ENCODE peak calls at places on chromosomes 2 and 18, in four cellular contexts. G is HepG2, Z is mucosa of descending colon, N is heart left ventricle. Y is an unnamed sample. For H3K4me1, the result is how much of the 10 kb centered on the place peaks cover.

GRCh38 chr18:24734058-24734457 is 273.6 kb downstream of the HRH4 start:
- ATAC-seq in G (peak), Z (peak), N (peak), Y (no peak)

GRCh38 chr18:48308027-48308635 is 101.1 kb downstream of the ZBTB7C start:
- ATAC-seq in G (no peak), Z (peak), N (no peak), Y (no peak)

GRCh38 chr2:160367887-160368286 is 125.7 kb downstream of the RBMS1 start:
- ATAC-seq in G (no peak), Z (peak), N (peak), Y (no peak)

GRCh38 chr18:7812431-7813063 is 245.4 kb downstream of the PTPRM start:
- ATAC-seq in G (peak), Z (no peak), N (peak), Y (peak)

GRCh38 chr2:28287261-28287915 is 105.3 kb upstream of the FOSL2 start:
- ATAC-seq in G (no peak), Z (peak), N (no peak), Y (no peak)

GRCh38 chr2:216617159-216617815 is 15.9 kb upstream of the IGFBP2 start:
- ATAC-seq in G (no peak), Z (no peak), N (no peak), Y (no peak)

GRCh38 chr2:199646439-199646838 is 188.7 kb upstream of the SATB2 start:
- ATAC-seq in G (no peak), Z (no peak), N (no peak), Y (no peak)

GRCh38 chr18:49723648-49724180 is 89.6 kb downstream of the ACAA2 start:
- ATAC-seq in G (peak), Z (peak), N (peak), Y (no peak)

GRCh38 chr2:208686665-208687064 is 280.1 kb downstream of the PTH2R start:
- ATAC-seq in G (no peak), Z (no peak), N (no peak), Y (no peak)

GRCh38 chr2:46135936-46136335 is 161.3 kb upstream of the EPAS1 start:
- ATAC-seq in G (no peak), Z (no peak), N (peak), Y (peak)

GRCh38 chr2:172513935-172514586 is 41.8 kb upstream of the PDK1 start:
- ATAC-seq in G (peak), Z (peak), N (peak), Y (no peak)

GRCh38 chr2:138059967-138060635 is 95.8 kb downstream of the HNMT start:
- ATAC-seq in G (no peak), Z (no peak), N (peak), Y (peak)

GRCh38 chr2:118433566-118433965 is 345.3 kb downstream of the INSIG2 start:
- ATAC-seq in G (no peak), Z (no peak), N (no peak), Y (no peak)

GRCh38 chr2:86393521-86394490 is 47.4 kb upstream of the KDM3A start:
- ATAC-seq in G (no peak), Z (peak), N (peak), Y (no peak)

GRCh38 chr2:190596998-190597397 is 51.9 kb upstream of the NAB1 start:
- ATAC-seq in G (no peak), Z (no peak), N (peak), Y (no peak)

GRCh38 chr2:47708801-47709499 is 74.0 kb upstream of the MSH6 start:
- ATAC-seq in G (no peak), Z (no peak), N (no peak), Y (no peak)

GRCh38 chr18:67935638-67936037 is 419.1 kb upstream of the DSEL start:
- ATAC-seq in G (no peak), Z (no peak), N (no peak), Y (no peak)

GRCh38 chr2:19688059-19688458 is 213.7 kb downstream of the TTC32 start:
- ATAC-seq in G (no peak), Z (no peak), N (peak), Y (no peak)

GRCh38 chr18:6406075-6406909 is 8.4 kb downstream of the L3MBTL4 start:
- ATAC-seq in G (peak), Z (peak), N (peak), Y (peak)

GRCh38 chr2:125086313-125087184 is 1061.5 kb downstream of the CNTNAP5 start:
- ATAC-seq in G (peak), Z (peak), N (no peak), Y (no peak)

GRCh38 chr18:58928401-58928800 is 63.7 kb downstream of the ZNF532 start:
- ATAC-seq in G (no peak), Z (no peak), N (peak), Y (no peak)

GRCh38 chr2:185990861-185991525 is 252.4 kb downstream of the FSIP2 start:
- ATAC-seq in G (peak), Z (peak), N (no peak), Y (no peak)

GRCh38 chr18:666177-666576 is 8.7 kb downstream of the TYMS start:
- ATAC-seq in G (peak), Z (peak), N (no peak), Y (no peak)

GRCh38 chr2:25178976-25179375 is 10.6 kb upstream of the POMC start:
- ATAC-seq in G (no peak), Z (no peak), N (no peak), Y (no peak)

GRCh38 chr2:9668686-9669338 is 38.0 kb upstream of the YWHAQ start:
- ATAC-seq in G (peak), Z (no peak), N (peak), Y (no peak)

GRCh38 chr18:21664069-21664468 is 40.5 kb downstream of the ABHD3 start:
- ATAC-seq in G (peak), Z (peak), N (no peak), Y (no peak)

GRCh38 chr2:36807223-36807886 is 110.8 kb downstream of the VIT start:
- ATAC-seq in G (no peak), Z (peak), N (no peak), Y (no peak)

GRCh38 chr2:157789161-157789720 is 86.9 kb downstream of the ACVR1 start:
- ATAC-seq in G (no peak), Z (no peak), N (peak), Y (no peak)

GRCh38 chr2:220279372-220279771 is 651.9 kb downstream of the SLC4A3 start:
- ATAC-seq in G (no peak), Z (no peak), N (no peak), Y (no peak)

GRCh38 chr2:175111200-175111657 is 56.8 kb downstream of the ATF2 start:
- ATAC-seq in G (peak), Z (peak), N (no peak), Y (no peak)

GRCh38 chr2:36811071-36811470 is 114.6 kb downstream of the VIT start:
- ATAC-seq in G (no peak), Z (no peak), N (no peak), Y (no peak)

GRCh38 chr2:26067980-26068507 is 34.2 kb downstream of the RAB10 start:
- ATAC-seq in G (no peak), Z (no peak), N (no peak), Y (no peak)

GRCh38 chr2:6832556-6832955 is 33.2 kb downstream of the CMPK2 start:
- ATAC-seq in G (no peak), Z (no peak), N (no peak), Y (no peak)

GRCh38 chr2:132719480-132719879 is 49.5 kb upstream of the LYPD1 start:
- ATAC-seq in G (no peak), Z (no peak), N (no peak), Y (no peak)

GRCh38 chr2:154449951-154450658 is 248.4 kb upstream of the KCNJ3 start:
- ATAC-seq in G (peak), Z (no peak), N (no peak), Y (no peak)

GRCh38 chr18:28109781-28110460 is 67.0 kb downstream of the CDH2 start:
- ATAC-seq in G (no peak), Z (no peak), N (no peak), Y (no peak)

DNA sequence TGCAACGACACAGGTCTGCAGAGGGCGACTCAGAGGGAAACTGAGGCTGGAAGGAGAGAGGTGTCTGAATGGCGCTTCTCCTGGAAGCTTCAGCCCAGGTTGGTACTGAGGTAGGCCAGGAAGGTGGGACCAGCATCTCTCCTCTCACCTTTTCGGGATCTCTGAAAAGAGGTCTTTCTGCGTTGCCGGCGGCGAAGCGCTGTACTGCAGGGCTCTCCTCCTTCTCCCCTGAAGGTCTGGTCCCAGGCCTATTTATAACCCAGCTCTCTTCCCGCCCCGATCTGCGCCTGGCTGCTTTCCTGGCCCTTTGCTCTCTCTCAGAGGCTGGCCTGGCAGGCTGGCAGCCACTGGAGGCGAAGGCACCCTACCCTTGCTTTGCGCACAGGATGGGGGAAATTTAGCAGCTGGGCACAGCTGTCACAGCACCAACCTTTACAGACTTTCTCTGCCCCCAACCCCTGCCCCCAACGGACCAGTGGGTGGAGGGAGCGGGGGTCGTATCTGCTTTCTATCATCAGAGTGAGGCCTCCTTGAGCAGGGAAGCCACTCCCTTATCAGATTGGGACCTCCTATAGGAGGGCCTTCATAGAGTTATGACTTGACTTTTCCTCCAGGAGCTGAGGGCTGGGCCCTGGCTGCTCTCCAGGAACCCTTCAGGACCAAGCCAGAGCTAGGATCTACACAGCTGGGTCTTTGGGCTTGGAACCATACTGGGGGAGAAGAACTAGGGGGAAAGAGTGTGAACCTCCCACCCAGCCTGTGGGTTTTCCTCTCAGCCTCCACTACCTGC is 1.1 kb downstream of the DYSF start:
- ATAC-seq in G (no peak), Z (peak), N (peak), Y (peak)
- H3K4me1 ChIP-seq in G (under half), Z (under half), N (half or more), Y (under half)

GRCh38 chr2:55840460-55840859 is 83.1 kb downstream of the EFEMP1 start:
- ATAC-seq in G (no peak), Z (no peak), N (no peak), Y (no peak)

GRCh38 chr2:55839182-55839819 is 84.3 kb downstream of the EFEMP1 start:
- ATAC-seq in G (peak), Z (peak), N (peak), Y (no peak)

GRCh38 chr2:55843096-55843991 is 80.2 kb downstream of the EFEMP1 start:
- ATAC-seq in G (peak), Z (peak), N (no peak), Y (peak)

GRCh38 chr2:55843992-55844345 is 79.6 kb downstream of the EFEMP1 start:
- ATAC-seq in G (no peak), Z (no peak), N (no peak), Y (no peak)

DNA sequence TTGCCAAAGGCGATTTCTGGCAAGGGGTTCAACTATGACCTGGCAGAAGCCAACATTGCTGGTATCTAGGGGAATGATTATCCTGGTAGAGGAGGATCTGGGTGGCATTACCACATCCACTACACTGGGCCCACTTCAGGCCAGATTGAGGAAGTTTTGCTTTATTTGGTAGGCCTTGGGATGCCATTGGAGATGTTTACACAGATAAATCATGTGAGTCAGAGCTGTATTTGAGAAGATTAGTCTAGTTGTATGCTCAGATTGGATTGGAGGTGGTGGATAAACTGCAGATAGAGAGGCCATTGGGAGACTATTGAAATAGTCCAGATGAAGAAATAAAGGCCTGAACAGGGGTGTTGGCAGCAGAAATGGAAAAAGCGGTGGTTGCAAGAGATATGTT is 81.6 kb downstream of the EFEMP1 start:
- ATAC-seq in G (no peak), Z (no peak), N (no peak), Y (no peak)
- H3K4me3 ChIP-seq in G (no peak), Z (no peak), N (no peak), Y (no peak)

GRCh38 chr2:101753720-101754490 is 56.4 kb downstream of the MAP4K4 start:
- ATAC-seq in G (no peak), Z (no peak), N (no peak), Y (no peak)
- H3K4me1 ChIP-seq in G (half or more), Z (under half), N (half or more), Y (half or more)

GRCh38 chr2:143930891-143931290 is 589.0 kb downstream of the ZEB2 start:
- ATAC-seq in G (no peak), Z (no peak), N (no peak), Y (no peak)

GRCh38 chr2:143936758-143937562 is 583.0 kb downstream of the ZEB2 start:
- ATAC-seq in G (peak), Z (peak), N (peak), Y (peak)

GRCh38 chr2:143934170-143934912 is 585.6 kb downstream of the ZEB2 start:
- ATAC-seq in G (no peak), Z (no peak), N (no peak), Y (no peak)

GRCh38 chr2:143937563-143938346 is 582.2 kb downstream of the ZEB2 start:
- ATAC-seq in G (no peak), Z (no peak), N (no peak), Y (no peak)

DNA sequence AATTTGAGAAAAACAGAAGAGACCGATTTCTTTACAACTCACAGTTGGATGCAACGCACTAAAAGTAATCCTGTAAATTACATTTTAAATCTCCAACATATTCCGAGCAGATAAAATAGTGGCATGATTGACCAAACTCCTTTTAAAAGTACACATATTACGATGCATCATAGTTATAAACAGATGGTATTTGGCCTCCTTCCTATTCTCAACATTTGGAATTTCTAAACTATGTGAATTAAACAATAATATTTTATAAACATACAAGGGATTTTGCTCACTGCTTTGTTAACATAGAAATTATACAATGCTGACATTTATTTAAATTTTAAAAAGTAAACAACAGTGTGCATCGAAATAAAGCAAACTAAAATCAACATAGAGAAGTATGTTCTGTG is 585.0 kb downstream of the ZEB2 start:
- ATAC-seq in G (no peak), Z (no peak), N (no peak), Y (no peak)
- H3K4me3 ChIP-seq in G (no peak), Z (no peak), N (no peak), Y (no peak)

DNA sequence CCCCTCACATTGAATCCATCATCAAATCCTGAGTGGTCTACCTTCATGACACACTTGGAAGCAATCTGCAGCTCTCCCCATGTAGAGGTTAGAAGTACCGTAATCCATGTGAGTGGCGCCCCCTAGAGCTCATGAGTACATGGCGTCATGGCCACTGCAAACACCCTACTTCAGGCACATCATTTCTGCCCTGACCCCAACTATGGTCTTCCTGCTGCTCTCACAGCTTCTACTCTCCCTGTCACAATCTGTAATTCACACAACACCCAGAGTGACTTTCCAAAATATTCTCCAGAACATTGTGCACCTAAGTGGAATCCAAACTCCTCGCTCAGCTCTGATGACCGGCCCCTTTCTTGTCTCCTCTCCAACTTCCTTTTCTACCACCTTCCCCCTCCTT is 141.9 kb downstream of the ANKRD44 start:
- ATAC-seq in G (peak), Z (peak), N (peak), Y (peak)
- H3K4me1 ChIP-seq in G (under half), Z (under half), N (under half), Y (under half)

GRCh38 chr18:2917255-2918047 is 70.6 kb downstream of the EMILIN2 start:
- ATAC-seq in G (no peak), Z (peak), N (no peak), Y (no peak)

GRCh38 chr18:2920027-2920426 is 73.2 kb downstream of the EMILIN2 start:
- ATAC-seq in G (peak), Z (no peak), N (no peak), Y (no peak)

GRCh38 chr18:2919600-2919999 is 72.8 kb downstream of the EMILIN2 start:
- ATAC-seq in G (peak), Z (no peak), N (no peak), Y (no peak)

GRCh38 chr18:2920546-2921343 is 73.9 kb downstream of the EMILIN2 start:
- ATAC-seq in G (no peak), Z (no peak), N (no peak), Y (no peak)

GRCh38 chr18:2918761-2919550 is 72.2 kb downstream of the EMILIN2 start:
- ATAC-seq in G (no peak), Z (no peak), N (no peak), Y (no peak)
- H3K4me3 ChIP-seq in G (no peak), Z (no peak), N (no peak), Y (no peak)

DNA sequence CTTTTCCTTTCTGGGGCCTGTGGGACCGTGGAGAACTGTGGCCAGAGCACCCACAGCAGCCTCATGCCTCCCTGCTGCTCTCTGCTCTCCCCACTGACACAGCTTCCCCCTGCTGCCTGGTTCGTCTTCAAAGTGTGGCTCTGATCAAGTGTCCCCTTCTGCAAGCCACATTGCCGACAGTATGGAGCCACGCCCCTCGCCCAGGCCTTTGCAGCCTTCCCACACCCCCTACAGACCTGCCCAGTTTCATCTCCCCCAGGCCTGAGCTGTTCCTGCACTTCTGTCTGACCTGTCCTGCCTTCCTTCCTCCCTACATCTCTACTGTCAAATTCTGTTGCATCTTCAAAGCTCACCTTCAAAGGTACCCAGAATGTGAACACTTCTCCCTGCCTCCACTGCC is 29.2 kb upstream of the CATIP start:
- ATAC-seq in G (no peak), Z (no peak), N (no peak), Y (no peak)
- H3K4me1 ChIP-seq in G (under half), Z (under half), N (under half), Y (under half)